ENCODE peak calls at places on chromosomes 3 and 15, in five cellular contexts. N is left ventricle myocardium inferior; B is astrocyte; F is foreskin keratinocyte; A is effector memory CD4-positive, alpha-beta T cell. D is an unnamed sample. For H3K27me3 and H3K4me1, the result is how much of the 10 kb centered on the place peaks cover.

GRCh38 chr3:98070840-98071239 is 16.1 kb upstream of the OR5AC2 start:
- DNase-seq in N (no peak), B (no peak), F (no peak), A (no peak), D (no peak)

GRCh38 chr3:22392859-22393258 is 641.8 kb upstream of the ZNF385D start:
- DNase-seq in N (no peak), B (no peak), F (no peak), A (no peak), D (no peak)

GRCh38 chr3:183653209-183654064 is 18.0 kb downstream of the KLHL24 start:
- DNase-seq in N (no peak), B (no peak), F (peak), A (no peak), D (no peak)

GRCh38 chr15:38650384-38650783 is 85.8 kb upstream of the RASGRP1 start:
- DNase-seq in N (no peak), B (no peak), F (no peak), A (no peak), D (no peak)

GRCh38 chr3:158532099-158532734 is 38.8 kb upstream of the MLF1 start:
- DNase-seq in N (no peak), B (peak), F (peak), A (no peak), D (no peak)

GRCh38 chr3:157082305-157082981 is 77.5 kb downstream of the CCNL1 start:
- DNase-seq in N (no peak), B (peak), F (peak), A (no peak), D (no peak)

GRCh38 chr15:32637704-32638103 is 3.8 kb upstream of the SCG5 start:
- DNase-seq in N (no peak), B (no peak), F (no peak), A (no peak), D (no peak)

GRCh38 chr15:93028111-93028631 is 60.8 kb downstream of the RGMA start:
- DNase-seq in N (no peak), B (no peak), F (no peak), A (no peak), D (no peak)

GRCh38 chr15:29208352-29208751 is 61.3 kb downstream of the NSMCE3 start:
- DNase-seq in N (no peak), B (no peak), F (no peak), A (no peak), D (no peak)

GRCh38 chr15:51751687-51752683 is 588 bp downstream of the TMOD2 start:
- DNase-seq in N (peak), B (no peak), F (peak), A (no peak), D (peak)

GRCh38 chr15:100186366-100186765 is 155.4 kb downstream of the ADAMTS17 start:
- DNase-seq in N (no peak), B (no peak), F (no peak), A (no peak), D (no peak)

GRCh38 chr3:53833650-53834049 is 12.6 kb downstream of the CHDH start:
- DNase-seq in N (no peak), B (no peak), F (no peak), A (no peak), D (no peak)

GRCh38 chr15:28886431-28887343 is 913 bp downstream of the APBA2 start:
- DNase-seq in N (no peak), B (no peak), F (no peak), A (no peak), D (no peak)

GRCh38 chr3:159866201-159866746 is 122.4 kb upstream of the IL12A start:
- DNase-seq in N (no peak), B (peak), F (no peak), A (no peak), D (no peak)

GRCh38 chr3:63807901-63808589 is 11.1 kb upstream of the C3orf49 start:
- DNase-seq in N (no peak), B (no peak), F (no peak), A (no peak), D (no peak)

GRCh38 chr3:43757613-43758012 is 66.9 kb downstream of the ABHD5 start:
- DNase-seq in N (no peak), B (no peak), F (no peak), A (no peak), D (no peak)

GRCh38 chr3:48661501-48662139 is 1.1 kb downstream of the CELSR3 start:
- DNase-seq in N (peak), B (peak), F (peak), A (peak), D (peak)

GRCh38 chr3:177932346-177932745 is 603.9 kb upstream of the KCNMB2 start:
- DNase-seq in N (no peak), B (no peak), F (no peak), A (no peak), D (no peak)

GRCh38 chr3:46576-46975 is 150.0 kb upstream of the CHL1 start:
- DNase-seq in N (no peak), B (no peak), F (no peak), A (no peak), D (no peak)

GRCh38 chr15:101803676-101804075 is 367 bp downstream of the OR4F6 start:
- DNase-seq in N (no peak), B (peak), F (no peak), A (no peak), D (no peak)

GRCh38 chr15:40764766-40765136 is 883 bp downstream of the GCHFR start:
- DNase-seq in N (no peak), B (no peak), F (no peak), A (no peak), D (no peak)

GRCh38 chr15:58282060-58282708 is 144.0 kb downstream of the AQP9 start:
- DNase-seq in N (no peak), B (no peak), F (no peak), A (no peak), D (no peak)

GRCh38 chr15:46266691-46267090 is 631.9 kb downstream of the SQOR start:
- DNase-seq in N (no peak), B (no peak), F (no peak), A (no peak), D (no peak)

GRCh38 chr15:101773496-101774100 is 29.7 kb upstream of the OR4F6 start:
- DNase-seq in N (no peak), B (no peak), F (peak), A (no peak), D (no peak)

GRCh38 chr3:79568938-79569337 is 198.9 kb downstream of the ROBO1 start:
- DNase-seq in N (no peak), B (no peak), F (no peak), A (no peak), D (no peak)

GRCh38 chr15:40379853-40380252 is 2.7 kb upstream of the KNSTRN start:
- DNase-seq in N (peak), B (peak), F (peak), A (no peak), D (peak)

GRCh38 chr3:55662683-55663082 is 175.6 kb upstream of the WNT5A start:
- DNase-seq in N (no peak), B (peak), F (peak), A (no peak), D (no peak)

GRCh38 chr3:186283651-186284445 is 78.2 kb downstream of the DGKG start:
- DNase-seq in N (no peak), B (peak), F (peak), A (no peak), D (no peak)

GRCh38 chr3:186283096-186283495 is 78.9 kb downstream of the DGKG start:
- DNase-seq in N (no peak), B (peak), F (no peak), A (no peak), D (no peak)

GRCh38 chr3:186284661-186285060 is 77.4 kb downstream of the DGKG start:
- DNase-seq in N (no peak), B (no peak), F (no peak), A (no peak), D (no peak)

GRCh38 chr3:186280737-186281136 is 81.3 kb downstream of the DGKG start:
- DNase-seq in N (no peak), B (no peak), F (no peak), A (no peak), D (no peak)

DNA sequence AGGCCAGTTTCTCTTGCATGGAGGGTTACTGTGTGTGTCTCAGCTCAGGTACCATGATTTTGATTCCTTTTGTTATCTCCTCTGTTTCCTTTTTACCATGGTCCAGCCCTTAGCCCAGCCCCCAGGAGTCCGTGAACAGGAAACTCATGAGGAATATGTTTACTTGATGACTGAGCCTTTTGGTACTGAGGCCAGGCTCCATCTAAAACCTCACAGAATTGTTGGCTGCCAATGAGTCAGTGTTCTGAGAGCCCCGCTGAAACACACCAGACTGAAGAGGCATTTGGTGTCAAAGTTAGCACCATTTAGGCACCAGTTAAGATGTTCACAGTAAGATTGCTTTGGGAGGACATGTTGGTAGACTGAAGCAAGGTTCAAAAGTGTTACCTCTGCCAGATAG is 80.9 kb downstream of the DGKG start:
- DNase-seq in N (no peak), B (peak), F (peak), A (no peak), D (no peak)
- H3K27ac ChIP-seq in N (no peak), B (peak), F (no peak), A (no peak), D (no peak)

DNA sequence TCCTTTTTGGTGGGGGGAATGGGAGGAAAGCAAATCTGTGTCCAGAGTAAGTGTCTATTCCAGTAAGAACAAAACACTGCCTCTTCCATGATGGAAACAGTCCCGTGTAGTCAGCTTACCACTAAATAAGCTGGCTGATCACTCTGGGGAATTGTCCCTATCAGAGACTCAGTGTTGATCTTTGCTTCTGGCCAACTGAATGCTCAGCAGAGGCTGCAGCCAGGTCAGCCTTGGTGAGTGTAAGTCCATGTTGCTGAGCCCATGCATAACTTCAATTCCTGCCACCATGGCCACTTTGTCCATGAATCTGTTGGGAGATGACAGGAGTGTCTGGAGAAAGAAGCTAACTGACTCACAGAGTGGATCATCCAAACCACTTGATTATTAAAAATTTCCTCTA is 33.8 kb upstream of the XCR1 start:
- DNase-seq in N (no peak), B (no peak), F (no peak), A (no peak), D (no peak)
- H3K27me3 ChIP-seq in N (under half), B (under half), F (half or more), A (under half), D (under half)

GRCh38 chr3:42068303-42069088 is 22.7 kb upstream of the TRAK1 start:
- DNase-seq in N (no peak), B (no peak), F (peak), A (no peak), D (no peak)
- H3K4me1 ChIP-seq in N (half or more), B (under half), F (under half), A (under half), D (under half)

DNA sequence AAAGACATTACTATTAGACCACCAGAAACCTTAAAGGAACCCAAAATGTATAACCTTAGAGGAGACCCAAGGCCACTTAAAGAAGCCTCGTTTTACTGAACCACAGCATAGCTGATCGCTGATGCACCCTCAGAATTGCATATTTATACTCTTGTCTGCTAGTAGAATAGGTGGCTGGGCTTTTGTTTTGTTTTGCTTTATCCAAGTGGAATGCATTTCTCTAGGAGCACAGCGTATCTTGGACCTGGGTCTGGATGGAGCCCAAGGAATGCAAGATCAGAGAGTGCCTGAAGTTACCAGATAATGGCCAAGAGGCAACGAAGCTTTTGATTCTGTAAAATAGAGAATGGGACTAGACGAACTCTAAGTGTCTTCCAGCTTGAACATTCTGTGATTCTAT is 129.2 kb upstream of the COL8A1 start:
- DNase-seq in N (no peak), B (peak), F (no peak), A (no peak), D (no peak)
- H3K27ac ChIP-seq in N (no peak), B (peak), F (no peak), A (no peak), D (no peak)

GRCh38 chr15:94602771-94603474 is 371.6 kb downstream of the MCTP2 start:
- DNase-seq in N (no peak), B (no peak), F (no peak), A (no peak), D (no peak)

GRCh38 chr15:94610069-94610863 is 378.9 kb downstream of the MCTP2 start:
- DNase-seq in N (no peak), B (no peak), F (no peak), A (no peak), D (no peak)

GRCh38 chr15:94611656-94612055 is 380.3 kb downstream of the MCTP2 start:
- DNase-seq in N (no peak), B (no peak), F (no peak), A (no peak), D (no peak)

DNA sequence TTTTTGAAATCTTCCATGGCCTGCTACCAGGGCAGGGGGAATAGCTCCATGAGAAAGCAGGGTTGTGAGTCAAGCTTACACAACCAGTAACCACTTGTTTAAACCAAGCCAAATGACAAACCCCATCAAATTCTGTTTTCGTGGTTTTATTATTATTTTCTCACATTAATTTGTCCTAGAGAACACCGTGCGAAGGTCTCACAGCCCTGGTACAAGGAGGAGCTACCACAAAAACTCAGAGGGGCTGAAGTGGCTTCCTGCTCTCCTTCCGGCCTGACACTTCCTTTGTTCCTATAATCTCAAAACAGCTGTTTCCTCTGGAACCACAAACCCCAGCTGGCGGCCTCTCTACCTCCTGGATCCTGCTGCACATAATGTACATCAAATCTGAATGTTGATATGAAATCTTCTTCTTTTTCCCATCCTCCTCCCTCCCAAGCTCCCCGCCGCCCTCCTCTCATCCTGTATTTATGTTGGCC is 375.9 kb downstream of the MCTP2 start:
- DNase-seq in N (peak), B (no peak), F (no peak), A (no peak), D (peak)
- H3K27me3 ChIP-seq in N (under half), B (under half), F (under half), A (under half), D (under half)

DNA sequence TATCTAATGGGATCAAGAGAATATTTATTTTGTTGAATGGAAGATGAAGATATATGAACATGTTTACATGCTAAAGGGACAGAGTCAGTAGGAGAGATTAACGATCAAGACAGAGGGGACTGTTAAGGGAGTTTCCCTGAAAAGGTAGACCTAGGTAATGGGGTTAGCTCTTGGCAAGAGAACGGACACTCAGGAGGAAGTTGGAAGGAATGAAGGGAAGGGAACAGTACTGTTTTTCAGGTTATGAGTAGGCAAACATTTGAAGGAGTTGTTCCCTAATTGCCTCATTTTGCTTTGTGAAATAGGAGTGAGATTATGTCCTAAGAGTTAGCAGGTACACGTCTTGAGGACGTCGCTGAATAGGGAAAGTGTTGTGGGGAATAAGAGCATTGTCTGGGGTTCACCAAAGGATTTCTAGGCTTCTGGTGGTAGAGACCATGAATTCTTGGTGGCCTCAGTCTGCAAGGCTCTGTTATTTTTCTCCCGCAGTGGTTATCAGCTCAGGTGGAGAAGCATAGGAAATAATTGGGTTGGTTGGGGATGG is 41.3 kb downstream of the PDE8A start:
- DNase-seq in N (no peak), B (no peak), F (no peak), A (no peak), D (no peak)
- H3K4me1 ChIP-seq in N (half or more), B (under half), F (under half), A (under half), D (under half)

DNA sequence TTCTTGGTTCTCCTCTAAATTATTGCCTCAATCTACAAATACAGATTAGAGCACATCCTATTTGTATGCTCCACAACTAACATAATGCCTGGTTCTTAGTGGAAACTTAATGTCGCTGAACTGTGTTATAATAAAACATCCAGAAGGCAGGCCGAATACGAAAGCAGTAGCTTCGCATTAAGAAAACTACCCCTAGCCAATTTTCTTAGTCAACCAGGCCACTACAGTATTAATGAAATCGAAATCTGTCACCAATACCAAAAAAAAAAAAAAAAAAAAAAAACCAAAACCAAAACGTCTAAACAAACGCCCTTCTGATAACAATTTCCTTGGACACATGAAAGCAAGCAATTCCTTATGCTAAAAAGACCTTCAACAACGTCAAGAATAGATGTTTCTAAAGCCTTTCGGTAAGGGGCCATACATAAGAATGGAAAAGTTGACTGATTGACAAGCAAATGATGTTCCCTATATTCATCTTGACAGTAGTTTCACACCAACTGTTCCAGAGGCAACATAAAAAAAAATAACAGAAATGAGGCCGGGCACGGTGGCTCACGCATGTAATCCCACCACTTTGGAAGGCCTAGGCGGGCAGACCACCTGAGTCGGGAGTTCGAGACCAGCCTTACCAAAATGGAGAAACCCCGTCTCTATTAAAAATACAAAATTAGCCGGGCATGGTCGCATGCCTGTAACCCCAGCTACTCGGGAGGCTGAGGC is 1.3 kb downstream of the DENND6A start:
- DNase-seq in N (no peak), B (no peak), F (peak), A (no peak), D (no peak)
- H3K27ac ChIP-seq in N (peak), B (peak), F (peak), A (peak), D (peak)

GRCh38 chr15:70031680-70032079 is 66.0 kb downstream of the TLE3 start:
- DNase-seq in N (no peak), B (no peak), F (no peak), A (no peak), D (no peak)
- H3K27me3 ChIP-seq in N (half or more), B (under half), F (half or more), A (under half), D (under half)

D was measured in heart right ventricle.